ENCODE peak calls at places on chromosomes 7 and 10, in five cellular contexts. J is activated T-helper 2 cell treated with anti-CD3 and anti-CD28 coated beads, Interferon-gamma antibody, Interleukin-2, Interleukin-4, amounts not matched to agents 10 μg/mL and 5 μg/mL and 100 μg/mL, durations not matched to agents 14 hours and 24 hours and 36 hours; L is stimulated activated CD4-positive, alpha-beta T cell treated with anti-CD3 and anti-CD28 coated beads, Interleukin-1b, Interleukin-23, amount 100 ng/mL, for 4 hours; Q is T-helper 1 cell; N is mucosa of gallbladder. H is an unnamed sample.

GRCh38 chr7:877312-878232 is 1.2 kb downstream of the GET4 start:
- DNase-seq in J (no peak), L (no peak), Q (no peak), N (no peak), H (no peak)

GRCh38 chr7:45881759-45882464 is 6.4 kb upstream of the IGFBP1 start:
- DNase-seq in N (no peak), Q (no peak), L (no peak), J (no peak), H (no peak)

GRCh38 chr7:151740180-151740845 is 136.6 kb downstream of the PRKAG2 start:
- DNase-seq in Q (no peak), J (no peak), L (no peak), N (no peak), H (no peak)

GRCh38 chr7:36994456-36995112 is 270.3 kb upstream of the AOAH start:
- DNase-seq in N (no peak), J (no peak), Q (no peak), L (no peak), H (no peak)

GRCh38 chr10:50447691-50448090 is 176.1 kb downstream of the SGMS1 start:
- DNase-seq in N (no peak), Q (no peak), J (no peak), L (no peak), H (no peak)

GRCh38 chr10:86062151-86062550 is 304.4 kb downstream of the GRID1 start:
- DNase-seq in L (no peak), N (no peak), J (no peak), Q (no peak), H (no peak)

GRCh38 chr7:111086532-111086931 is 4.4 kb upstream of the LRRN3 start:
- DNase-seq in Q (no peak), L (peak), N (no peak), J (no peak), H (no peak)

GRCh38 chr10:109953745-109954144 is 30.4 kb upstream of the XPNPEP1 start:
- DNase-seq in Q (no peak), J (no peak), N (no peak), L (no peak), H (no peak)

GRCh38 chr10:24642921-24643678 is 80.6 kb downstream of the ARHGAP21 start:
- DNase-seq in N (peak), L (peak), J (no peak), Q (no peak), H (no peak)

GRCh38 chr7:29495618-29496017 is 68.0 kb upstream of the PRR15 start:
- DNase-seq in N (no peak), Q (no peak), J (no peak), L (no peak), H (no peak)

GRCh38 chr7:73941836-73942551 is 81.0 kb downstream of the TMEM270 start:
- DNase-seq in Q (no peak), N (no peak), J (no peak), L (no peak), H (no peak)

GRCh38 chr7:118734541-118734940 is 510.0 kb downstream of the ANKRD7 start:
- DNase-seq in Q (no peak), L (no peak), J (no peak), N (no peak), H (no peak)

GRCh38 chr7:2633538-2634264 is 1.9 kb downstream of the TTYH3 start:
- DNase-seq in J (no peak), L (peak), N (peak), Q (no peak), H (peak)

GRCh38 chr7:44693641-44694313 is 54.9 kb upstream of the ZMIZ2 start:
- DNase-seq in N (no peak), J (no peak), L (no peak), Q (no peak), H (no peak)

GRCh38 chr7:11616466-11616865 is 215.5 kb downstream of the THSD7A start:
- DNase-seq in N (no peak), L (no peak), J (no peak), Q (no peak), H (no peak)

GRCh38 chr10:129371543-129371942 is 95.5 kb upstream of the MGMT start:
- DNase-seq in L (no peak), Q (no peak), N (no peak), J (no peak), H (no peak)

GRCh38 chr7:22791204-22792158 is 31.2 kb downstream of the TOMM7 start:
- DNase-seq in Q (no peak), N (no peak), J (no peak), L (no peak), H (no peak)

GRCh38 chr7:150737265-150738055 is at the start of gene GIMAP5:
- DNase-seq in J (peak), L (no peak), N (no peak), Q (no peak), H (peak)